ENCODE peak calls at places on chromosomes 1 and 21, in four cellular contexts. One of them, this sample, is unnamed.

GRCh38 chr21:32333953-32334673 is 35.5 kb downstream of the MRAP start:
- DNase-seq in GM12892: no peak
- DNase-seq in HepG2: no peak
- DNase-seq in K562: no peak
- DNase-seq in this sample: no peak

GRCh38 chr1:181482001-181482430 is 1.3 kb upstream of the CACNA1E start:
- DNase-seq in GM12892: no peak
- DNase-seq in HepG2: no peak
- DNase-seq in K562: no peak
- DNase-seq in this sample: peak

GRCh38 chr1:204647114-204647804 is 38.3 kb downstream of the LRRN2 start:
- DNase-seq in GM12892: peak
- DNase-seq in HepG2: peak
- DNase-seq in K562: peak
- DNase-seq in this sample: no peak

GRCh38 chr1:235767795-235768194 is 98.9 kb downstream of the LYST start:
- DNase-seq in GM12892: peak
- DNase-seq in HepG2: no peak
- DNase-seq in K562: no peak
- DNase-seq in this sample: no peak

GRCh38 chr1:159185121-159185520 is 13.7 kb downstream of the CADM3 start:
- DNase-seq in GM12892: no peak
- DNase-seq in HepG2: no peak
- DNase-seq in K562: no peak
- DNase-seq in this sample: no peak

GRCh38 chr1:69915347-69915746 is 290.0 kb downstream of the LRRC40 start:
- DNase-seq in GM12892: no peak
- DNase-seq in HepG2: no peak
- DNase-seq in K562: no peak
- DNase-seq in this sample: no peak

GRCh38 chr21:46089285-46089684 is 8.6 kb upstream of the COL6A2 start:
- DNase-seq in GM12892: no peak
- DNase-seq in HepG2: no peak
- DNase-seq in K562: no peak
- DNase-seq in this sample: no peak

GRCh38 chr1:166489670-166490436 is 323.1 kb upstream of the FAM78B start:
- DNase-seq in GM12892: no peak
- DNase-seq in HepG2: peak
- DNase-seq in K562: peak
- DNase-seq in this sample: peak

GRCh38 chr21:35658242-35658641 is 402.1 kb downstream of the SETD4 start:
- DNase-seq in GM12892: no peak
- DNase-seq in HepG2: no peak
- DNase-seq in K562: no peak
- DNase-seq in this sample: no peak

GRCh38 chr1:114154146-114154962 is 685 bp upstream of the SYT6 start:
- DNase-seq in GM12892: no peak
- DNase-seq in HepG2: no peak
- DNase-seq in K562: peak
- DNase-seq in this sample: no peak

GRCh38 chr1:18100493-18101063 is 7.0 kb upstream of the IGSF21 start:
- DNase-seq in GM12892: no peak
- DNase-seq in HepG2: peak
- DNase-seq in K562: peak
- DNase-seq in this sample: no peak

GRCh38 chr1:15261155-15262002 is 14.4 kb downstream of the FHAD1 start:
- DNase-seq in GM12892: no peak
- DNase-seq in HepG2: peak
- DNase-seq in K562: no peak
- DNase-seq in this sample: no peak

GRCh38 chr1:216531308-216532239 is 108.3 kb upstream of the USH2A start:
- DNase-seq in GM12892: no peak
- DNase-seq in HepG2: no peak
- DNase-seq in K562: no peak
- DNase-seq in this sample: no peak

GRCh38 chr1:229025576-229025975 is 245.3 kb upstream of the RAB4A start:
- DNase-seq in GM12892: no peak
- DNase-seq in HepG2: no peak
- DNase-seq in K562: no peak
- DNase-seq in this sample: no peak

GRCh38 chr1:245051349-245052221 is 103.2 kb upstream of the KIF26B start:
- DNase-seq in GM12892: no peak
- DNase-seq in HepG2: no peak
- DNase-seq in K562: peak
- DNase-seq in this sample: peak

GRCh38 chr1:163398980-163399379 is 77.2 kb downstream of the NUF2 start:
- DNase-seq in GM12892: no peak
- DNase-seq in HepG2: no peak
- DNase-seq in K562: no peak
- DNase-seq in this sample: no peak

GRCh38 chr1:163406787-163407186 is 85.0 kb downstream of the NUF2 start:
- DNase-seq in GM12892: no peak
- DNase-seq in HepG2: no peak
- DNase-seq in K562: no peak
- DNase-seq in this sample: no peak

GRCh38 chr1:163395767-163396166 is 74.0 kb downstream of the NUF2 start:
- DNase-seq in GM12892: no peak
- DNase-seq in HepG2: no peak
- DNase-seq in K562: no peak
- DNase-seq in this sample: no peak

GRCh38 chr1:163399976-163400375 is 78.2 kb downstream of the NUF2 start:
- DNase-seq in GM12892: no peak
- DNase-seq in HepG2: no peak
- DNase-seq in K562: no peak
- DNase-seq in this sample: no peak

DNA sequence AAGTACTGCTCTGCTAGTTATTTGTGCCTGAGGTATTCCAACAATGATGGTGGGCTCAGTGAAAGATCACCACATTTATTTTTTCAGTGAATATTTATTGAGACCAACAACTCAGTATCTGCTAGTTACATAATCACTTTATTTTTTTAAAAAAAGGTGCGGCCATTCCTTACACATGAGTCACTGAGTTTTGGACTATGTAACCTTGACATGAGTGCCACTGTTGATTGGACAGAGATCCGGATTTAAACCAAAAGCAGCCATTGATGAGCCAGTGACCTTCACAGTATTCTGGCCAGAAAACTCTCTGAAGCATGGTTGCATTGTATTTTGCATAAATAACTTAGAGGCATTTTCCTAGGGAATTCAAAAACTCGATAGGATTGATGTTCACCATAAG is 79.5 kb downstream of the NUF2 start:
- DNase-seq in GM12892: no peak
- DNase-seq in HepG2: peak
- DNase-seq in K562: no peak
- DNase-seq in this sample: no peak
- TF ChIP-seq POLR2A in GM12892: no peak
- TF ChIP-seq POLR2A in HepG2: no peak
- TF ChIP-seq POLR2A in K562: no peak
- TF ChIP-seq POLR2A in this sample: no peak

DNA sequence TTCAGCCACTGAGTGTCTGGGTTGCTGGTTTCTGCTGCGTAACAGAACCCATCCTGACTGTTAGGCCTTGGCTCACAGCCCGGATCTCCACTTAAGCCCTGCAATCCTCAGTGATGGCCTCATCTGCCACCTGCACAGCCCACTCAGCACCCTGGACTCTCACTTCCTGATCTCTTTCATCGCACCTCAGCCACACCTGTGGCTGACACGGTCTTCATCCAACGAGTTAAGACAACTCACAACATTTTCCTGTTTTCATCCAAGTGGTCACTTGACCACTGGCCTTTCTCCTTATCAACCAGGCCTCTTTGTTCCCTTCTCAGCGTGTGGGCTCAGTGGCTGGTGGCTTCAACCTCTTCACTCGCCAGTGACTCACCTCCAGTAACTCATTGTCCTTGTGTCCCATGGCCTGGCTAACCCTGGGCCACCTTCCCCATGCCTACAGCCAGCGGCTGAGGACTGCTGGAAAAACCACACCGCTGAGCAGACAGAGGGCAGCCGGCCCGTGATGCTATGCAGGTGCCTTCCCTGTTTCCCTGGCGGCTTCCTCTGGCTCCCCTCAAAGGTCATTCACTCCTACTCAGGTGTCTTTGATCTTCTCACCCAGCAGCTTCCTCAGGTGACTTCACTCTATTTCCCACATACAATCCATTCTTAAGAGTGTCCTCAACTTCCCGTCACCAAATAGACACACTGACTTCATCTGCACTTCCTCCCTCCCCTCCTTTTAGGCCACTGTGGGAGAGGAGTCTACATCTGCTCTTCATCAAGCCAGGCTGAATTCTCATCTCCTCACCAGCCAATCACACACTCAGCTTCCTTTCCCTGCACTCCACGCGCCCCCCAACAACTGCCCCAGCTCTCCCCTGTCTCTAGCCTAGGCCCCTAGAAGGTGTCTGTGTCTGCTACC is 19.9 kb upstream of the EDN2 start:
- DNase-seq in GM12892: no peak
- DNase-seq in HepG2: no peak
- DNase-seq in K562: no peak
- DNase-seq in this sample: no peak
- TF ChIP-seq POLR2AphosphoS5 in GM12892: no peak
- TF ChIP-seq POLR2AphosphoS5 in HepG2: no peak
- TF ChIP-seq POLR2AphosphoS5 in K562: no peak
- TF ChIP-seq POLR2AphosphoS5 in this sample: no peak

GRCh38 chr1:26915204-26915842 is 1.5 kb upstream of the NR0B2 start:
- DNase-seq in GM12892: no peak
- DNase-seq in HepG2: peak
- DNase-seq in K562: no peak
- DNase-seq in this sample: no peak

GRCh38 chr1:26912147-26912490 is 1.7 kb downstream of the NR0B2 start:
- DNase-seq in GM12892: no peak
- DNase-seq in HepG2: no peak
- DNase-seq in K562: no peak
- DNase-seq in this sample: no peak

GRCh38 chr1:26911399-26912146 is 2.2 kb downstream of the NR0B2 start:
- DNase-seq in GM12892: no peak
- DNase-seq in HepG2: no peak
- DNase-seq in K562: no peak
- DNase-seq in this sample: no peak

GRCh38 chr1:26913389-26913753 is 404 bp downstream of the NR0B2 start:
- DNase-seq in GM12892: no peak
- DNase-seq in HepG2: no peak
- DNase-seq in K562: no peak
- DNase-seq in this sample: peak

GRCh38 chr1:26913754-26914619 is at the start of gene NR0B2:
- DNase-seq in GM12892: no peak
- DNase-seq in HepG2: peak
- DNase-seq in K562: peak
- DNase-seq in this sample: peak
- TF ChIP-seq POLR2A in GM12892: no peak
- TF ChIP-seq POLR2A in HepG2: peak
- TF ChIP-seq POLR2A in K562: no peak
- TF ChIP-seq POLR2A in this sample: no peak

DNA sequence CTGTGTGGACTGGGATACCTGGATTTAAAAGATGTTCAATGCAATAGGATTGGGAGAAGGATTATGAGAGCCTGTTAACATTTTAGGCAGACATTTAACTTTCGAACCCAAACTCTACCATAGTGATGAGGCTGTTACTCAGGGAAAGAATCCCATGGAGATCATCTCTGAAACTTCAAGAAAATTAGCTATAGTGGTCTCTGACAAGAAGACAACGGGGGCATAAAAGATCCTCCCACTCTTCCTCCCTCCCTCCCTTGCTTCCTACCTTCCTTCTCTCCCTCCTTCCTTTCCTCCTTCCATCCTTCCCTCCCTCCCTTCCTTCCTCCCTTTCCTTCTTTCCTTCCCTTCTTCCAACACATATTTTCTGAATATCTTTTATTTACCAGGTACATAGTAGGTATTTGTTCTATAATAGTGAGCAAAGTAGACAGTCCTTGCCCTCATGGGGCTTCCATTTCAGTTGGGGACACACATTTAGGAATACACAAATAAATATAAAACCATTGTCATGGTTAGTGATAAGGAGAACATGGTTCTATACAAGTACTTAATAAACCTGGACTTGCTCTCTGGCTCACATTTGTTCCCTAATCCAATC is 143.2 kb downstream of the ATP6V1G3 start:
- DNase-seq in GM12892: no peak
- DNase-seq in HepG2: no peak
- DNase-seq in K562: no peak
- DNase-seq in this sample: no peak
- TF ChIP-seq POLR2AphosphoS5 in GM12892: no peak
- TF ChIP-seq POLR2AphosphoS5 in HepG2: no peak
- TF ChIP-seq POLR2AphosphoS5 in K562: no peak
- TF ChIP-seq POLR2AphosphoS5 in this sample: no peak

GRCh38 chr1:201982082-201982922 is at the start of gene RNPEP:
- DNase-seq in GM12892: peak
- DNase-seq in HepG2: peak
- DNase-seq in K562: peak
- DNase-seq in this sample: peak
- TF ChIP-seq POLR2A in GM12892: peak
- TF ChIP-seq POLR2A in HepG2: peak
- TF ChIP-seq POLR2A in K562: peak
- TF ChIP-seq POLR2A in this sample: no peak

GRCh38 chr1:62687903-62688686 is at the start of gene DOCK7:
- DNase-seq in GM12892: peak
- DNase-seq in HepG2: peak
- DNase-seq in K562: peak
- DNase-seq in this sample: peak
- TF ChIP-seq POLR2AphosphoS5 in GM12892: no peak
- TF ChIP-seq POLR2AphosphoS5 in HepG2: no peak
- TF ChIP-seq POLR2AphosphoS5 in K562: no peak
- TF ChIP-seq POLR2AphosphoS5 in this sample: peak

GRCh38 chr1:94068096-94068830 is 52.7 kb downstream of the ABCA4 start:
- DNase-seq in GM12892: no peak
- DNase-seq in HepG2: peak
- DNase-seq in K562: no peak
- DNase-seq in this sample: no peak
- TF ChIP-seq POLR2A in GM12892: no peak
- TF ChIP-seq POLR2A in HepG2: no peak
- TF ChIP-seq POLR2A in K562: no peak
- TF ChIP-seq POLR2A in this sample: no peak

This sample was measured in spleen.